ENCODE peak calls at places on chromosomes 4 and X, in ten cellular contexts. I, G, R, E, X, U, T, B, M and Q are unnamed samples.

GRCh38 chr4:126479709-126480108 is 1153.0 kb upstream of the INTU start:
- DNase-seq in E (no peak), I (no peak), G (no peak), U (no peak), B (no peak), T (no peak), X (no peak), R (no peak), M (no peak), Q (no peak)

GRCh38 chrX:69072486-69073006 is 92.7 kb downstream of the PJA1 start:
- DNase-seq in T (no peak), R (no peak), X (no peak), M (no peak), I (no peak), E (no peak), U (no peak), G (peak; percentile 8), B (no peak), Q (no peak)

GRCh38 chr4:122668241-122668640 is 47.4 kb upstream of the IL21 start:
- DNase-seq in M (no peak), E (no peak), R (peak; percentile 42), G (no peak), T (no peak), X (no peak), I (no peak), B (no peak), U (no peak), Q (no peak)

GRCh38 chrX:39174761-39175417 is 373.6 kb downstream of the MID1IP1 start:
- DNase-seq in E (no peak), R (no peak), G (no peak), T (peak; percentile 67), I (peak; percentile 38), U (no peak), B (no peak), X (no peak), M (no peak), Q (no peak)

GRCh38 chrX:42869011-42869410 is 91.0 kb upstream of the PPP1R2C start:
- DNase-seq in R (no peak), X (no peak), T (no peak), G (no peak), E (no peak), B (no peak), M (no peak), I (no peak), U (no peak), Q (no peak)

GRCh38 chr4:137451150-137451850 is 81.0 kb downstream of the PCDH18 start:
- DNase-seq in G (no peak), T (no peak), M (no peak), I (no peak), R (no peak), U (no peak), X (no peak), E (no peak), B (no peak), Q (no peak)

GRCh38 chrX:78543281-78543680 is 115.8 kb downstream of the RTL3 start:
- DNase-seq in U (no peak), X (no peak), E (no peak), I (no peak), G (no peak), T (no peak), M (no peak), B (no peak), R (no peak), Q (no peak)

GRCh38 chr4:158410272-158410671 is 111.4 kb upstream of the RXFP1 start:
- DNase-seq in R (no peak), B (no peak), G (no peak), U (no peak), E (no peak), M (no peak), X (no peak), I (no peak), T (no peak), Q (no peak)

GRCh38 chr4:184448828-184449227 is 25.5 kb downstream of the IRF2 start:
- DNase-seq in E (peak; percentile 52), M (no peak), U (peak; percentile 65), R (no peak), T (no peak), I (no peak), B (no peak), X (no peak), G (no peak), Q (no peak)

GRCh38 chr4:100842856-100843255 is 325.0 kb upstream of the EMCN start:
- DNase-seq in E (no peak), I (no peak), B (no peak), T (no peak), G (no peak), R (no peak), U (no peak), X (no peak), M (no peak), Q (no peak)

GRCh38 chr4:101183658-101184373 is 163.5 kb downstream of the PPP3CA start:
- DNase-seq in E (no peak), I (no peak), T (no peak), M (no peak), U (no peak), R (no peak), X (no peak), B (no peak), G (no peak), Q (no peak)

GRCh38 chr4:10715696-10716095 is 31.1 kb upstream of the CLNK start:
- DNase-seq in M (no peak), X (no peak), R (no peak), U (no peak), G (no peak), I (no peak), T (no peak), E (no peak), B (no peak), Q (no peak)

GRCh38 chr4:185999207-185999606 is 69.7 kb upstream of the TLR3 start:
- DNase-seq in E (peak; percentile 37), G (no peak), B (no peak), U (no peak), I (no peak), X (no peak), R (no peak), T (no peak), M (no peak), Q (no peak)

GRCh38 chrX:73214366-73215094 is at the start of gene NAP1L2:
- DNase-seq in I (no peak), U (peak; percentile 46), X (peak; percentile 66), M (peak; percentile 61), E (peak; percentile 14), G (no peak), R (no peak), T (peak; percentile 28), B (no peak), Q (no peak)

GRCh38 chr4:74108457-74109115 is 9.6 kb upstream of the CXCL2 start:
- DNase-seq in G (no peak), X (no peak), B (no peak), E (no peak), M (no peak), I (no peak), U (no peak), T (no peak), R (no peak), Q (no peak)
- H3K27ac ChIP-seq in G (peak overlapping the region; percentile 2), X (no peak overlapping the region), B (no peak overlapping the region), E (peak overlapping the region; percentile 90), M (peak overlapping the region; percentile 77), I (peak overlapping the region; percentile 40), U (peak overlapping the region; percentile 78), T (peak overlapping the region; percentile 45), R (peak overlapping the region; percentile 92), Q (peak overlapping the region; percentile 73)

GRCh38 chr4:2251073-2251794 is 9.3 kb upstream of the HAUS3 start:
- DNase-seq in G (peak; percentile 67), T (peak; percentile 15), U (peak; percentile 50), R (no peak), B (no peak), M (no peak), X (peak; percentile 66), E (peak; percentile 14), I (peak; percentile 17), Q (no peak)
- TF ChIP-seq CTCF in G (no peak), T (no peak), U (no peak), R (no peak), B (no peak), M (no peak), X (no peak), E (no peak), I (no peak), Q (no peak)

GRCh38 chr4:77801260-77801608 is 17.9 kb downstream of the CNOT6L start:
- DNase-seq in G (no peak), T (no peak), R (no peak), B (peak; percentile 26), U (no peak), M (no peak), I (no peak), E (no peak), X (no peak), Q (no peak)

GRCh38 chr4:77798385-77798784 is 20.8 kb downstream of the CNOT6L start:
- DNase-seq in M (no peak), R (no peak), B (no peak), G (no peak), X (no peak), T (no peak), I (no peak), U (no peak), E (no peak), Q (no peak)

GRCh38 chr4:77802406-77802805 is 16.8 kb downstream of the CNOT6L start:
- DNase-seq in G (no peak), B (no peak), R (no peak), M (no peak), E (no peak), T (no peak), I (no peak), U (no peak), X (no peak), Q (no peak)

GRCh38 chr4:77800077-77800476 is 19.1 kb downstream of the CNOT6L start:
- DNase-seq in E (no peak), M (no peak), X (no peak), R (no peak), I (no peak), G (no peak), T (no peak), B (no peak), U (no peak), Q (no peak)

GRCh38 chr4:77800483-77801259 is 18.5 kb downstream of the CNOT6L start:
- DNase-seq in M (no peak), E (no peak), I (no peak), B (no peak), G (no peak), X (no peak), U (no peak), T (no peak), R (no peak), Q (no peak)
- H3K27ac ChIP-seq in M (no peak overlapping the region), E (peak overlapping the region; percentile 75), I (peak overlapping the region; percentile 73), B (peak overlapping the region; percentile 29), G (no peak overlapping the region), X (no peak overlapping the region), U (peak overlapping the region; percentile 30), T (no peak overlapping the region), R (no peak overlapping the region), Q (peak overlapping the region; percentile 47)

DNA sequence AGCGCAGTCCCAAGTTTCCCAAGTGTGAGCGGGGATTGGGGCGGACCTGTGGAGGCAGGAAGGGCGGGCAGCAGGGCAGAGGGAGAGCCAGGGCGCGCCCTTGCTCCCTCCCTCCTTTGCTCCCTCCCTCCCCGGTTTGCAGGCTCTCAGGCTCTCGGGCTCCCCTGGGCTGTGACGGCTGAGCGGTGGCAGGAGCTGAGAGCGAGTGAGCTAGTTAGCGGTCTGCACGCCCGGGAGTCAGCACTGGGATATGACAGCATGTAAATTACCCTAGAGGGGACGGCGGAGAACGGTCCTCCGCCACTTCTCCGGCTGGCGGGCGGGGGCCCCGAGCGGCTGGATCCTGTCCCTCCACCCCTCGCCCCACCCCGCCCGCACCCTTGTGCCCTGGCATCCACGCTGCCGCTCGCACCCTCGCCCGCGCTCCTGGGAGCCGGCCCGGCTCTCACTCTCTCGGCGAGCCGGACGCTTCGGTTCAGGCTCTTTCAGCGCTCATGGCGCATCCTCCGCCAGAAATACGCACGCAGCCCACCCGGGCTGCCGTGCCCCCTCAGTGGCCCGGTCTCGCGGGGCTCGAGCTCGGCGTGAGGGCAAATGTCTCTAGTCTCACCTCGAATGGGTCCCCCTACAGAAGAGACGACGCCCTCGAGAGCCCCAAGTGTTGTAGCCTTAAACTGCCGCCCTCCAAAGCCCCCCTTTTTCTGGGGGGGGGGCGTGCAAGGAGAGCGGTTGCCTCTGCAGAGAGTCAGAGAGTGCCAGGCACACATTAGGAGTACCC is at the start of gene TSC22D3:
- DNase-seq in M (peak; percentile 94), G (peak; percentile 86), U (peak; percentile 92), I (peak; percentile 83), B (peak; percentile 38), X (peak; percentile 93), T (peak; percentile 71), R (no peak), E (peak; percentile 79), Q (peak; percentile 18)
- TF ChIP-seq CTCF in M (peak; percentile 9), G (no peak), U (peak; percentile 7), I (no peak), B (no peak), X (no peak), T (no peak), R (no peak), E (peak; percentile 28), Q (no peak)